ENCODE peak calls at places on chromosomes 4 and X, in nine cellular contexts. A is Caco-2; G is NCI-H1417; K is amniotic stem cell; B is MCF 10A; W is CD8-positive, alpha-beta T cell; C is IMR-90; V is stimulated activated CD8-positive, alpha-beta memory T cell treated with anti-CD3 and anti-CD28 coated beads, Interleukin-15, amount 100 ng/mL, for 4 hours; L is neural progenitor cell. N is an unnamed sample.

GRCh38 chrX:47223476-47224250 is 5.2 kb downstream of the CDK16 start:
- DNase-seq in L (no peak), V (no peak), C (no peak), K (no peak), G (no peak), W (no peak), A (no peak), B (no peak), N (no peak)

GRCh38 chr4:173626277-173626676 is 96.2 kb upstream of the HAND2 start:
- DNase-seq in W (no peak), B (no peak), L (no peak), K (no peak), G (no peak), A (no peak), C (no peak), V (no peak), N (no peak)

GRCh38 chr4:57233391-57233790 is 123.2 kb upstream of the IGFBP7 start:
- DNase-seq in L (no peak), V (no peak), G (no peak), W (no peak), K (peak; percentile 2), A (no peak), B (peak; percentile 47), C (peak; percentile 28), N (peak; percentile 29)

GRCh38 chr4:8409271-8410065 is 31.1 kb downstream of the ACOX3 start:
- DNase-seq in A (peak; percentile 48), L (no peak), C (no peak), K (no peak), G (no peak), B (no peak), W (peak; percentile 45), V (peak; percentile 43), N (peak; percentile 19)

GRCh38 chr4:177726111-177726510 is 283.9 kb upstream of the AGA start:
- DNase-seq in C (peak; percentile 36), V (no peak), W (no peak), A (no peak), K (no peak), G (no peak), B (peak; percentile 72), L (no peak), N (peak; percentile 16)

GRCh38 chrX:134544614-134545255 is 84.8 kb downstream of the HPRT1 start:
- DNase-seq in C (no peak), A (peak; percentile 53), W (no peak), B (no peak), V (no peak), G (no peak), L (peak; percentile 53), K (no peak), N (no peak)

GRCh38 chrX:40459576-40460158 is 121.1 kb upstream of the ATP6AP2 start:
- DNase-seq in G (no peak), L (peak; percentile 81), V (no peak), B (no peak), K (no peak), W (no peak), C (no peak), A (no peak), N (no peak)

GRCh38 chr4:173272314-173272713 is 61.8 kb downstream of the HMGB2 start:
- DNase-seq in A (no peak), L (no peak), K (no peak), C (no peak), V (no peak), B (no peak), G (no peak), W (no peak), N (no peak)

GRCh38 chr4:80279751-80280150 is 13.3 kb downstream of the FGF5 start:
- DNase-seq in G (no peak), C (no peak), L (no peak), W (no peak), V (no peak), A (no peak), K (no peak), B (no peak), N (no peak)

GRCh38 chrX:153595859-153596857 is 2.8 kb downstream of the CCNQ start:
- DNase-seq in V (no peak), L (no peak), G (no peak), K (no peak), B (no peak), C (no peak), A (no peak), W (no peak), N (no peak)

GRCh38 chrX:38898261-38898660 is 97.0 kb downstream of the MID1IP1 start:
- DNase-seq in A (no peak), G (peak; percentile 29), L (no peak), C (no peak), V (no peak), K (no peak), B (no peak), W (no peak), N (no peak)

GRCh38 chr4:26010266-26010665 is 96.2 kb downstream of the SMIM20 start:
- DNase-seq in K (no peak), B (no peak), W (no peak), A (no peak), C (no peak), V (no peak), L (no peak), G (no peak), N (no peak)

GRCh38 chrX:135632353-135632752 is 81.1 kb upstream of the CT45A1 start:
- DNase-seq in B (no peak), K (no peak), A (no peak), G (no peak), C (no peak), V (no peak), L (no peak), W (no peak), N (no peak)

GRCh38 chr4:20679946-20680345 is 20.3 kb upstream of the PACRGL start:
- DNase-seq in B (no peak), L (no peak), C (no peak), G (no peak), W (no peak), V (no peak), K (no peak), A (no peak), N (no peak)

GRCh38 chr4:144338148-144338547 is 197.6 kb upstream of the GYPA start:
- DNase-seq in B (no peak), A (no peak), K (no peak), W (no peak), L (no peak), V (no peak), G (no peak), C (no peak), N (peak; percentile 20)

GRCh38 chr4:134202136-134202535 is 547 bp upstream of the PABPC4L start:
- DNase-seq in V (no peak), B (no peak), K (no peak), W (no peak), A (no peak), G (no peak), C (no peak), L (no peak), N (no peak)

GRCh38 chrX:99142745-99143144 is 1267.3 kb downstream of the PCDH19 start:
- DNase-seq in B (no peak), V (no peak), L (no peak), C (no peak), W (no peak), A (no peak), K (no peak), G (no peak), N (no peak)

GRCh38 chrX:30888526-30889146 is 418 bp downstream of the TAB3 start:
- DNase-seq in K (no peak), B (peak; percentile 18), G (peak; percentile 56), W (no peak), C (no peak), A (no peak), L (no peak), V (no peak), N (no peak)

GRCh38 chr4:179097741-179098140 is 1655.5 kb upstream of the AGA start:
- DNase-seq in B (peak; percentile 64), G (no peak), L (peak; percentile 74), A (no peak), V (no peak), C (peak; percentile 37), W (no peak), K (no peak), N (peak; percentile 27)

GRCh38 chrX:76279007-76279406 is 106.1 kb downstream of the PBDC1 start:
- DNase-seq in C (peak; percentile 47), W (no peak), G (peak; percentile 47), B (peak; percentile 60), K (peak; percentile 11), A (peak; percentile 44), L (peak; percentile 69), V (no peak), N (peak; percentile 36)

GRCh38 chr4:169133932-169134331 is 123.9 kb upstream of the CBR4 start:
- DNase-seq in L (no peak), K (no peak), V (no peak), W (no peak), C (no peak), A (no peak), G (no peak), B (no peak), N (no peak)

GRCh38 chr4:153153339-153153851 is 50.8 kb upstream of the TRIM2 start:
- DNase-seq in L (peak; percentile 85), B (peak; percentile 52), K (no peak), V (peak; percentile 34), G (peak; percentile 95), A (peak; percentile 53), W (peak; percentile 33), C (peak; percentile 7), N (peak; percentile 29)

GRCh38 chrX:140391313-140391712 is 113.6 kb downstream of the SOX3 start:
- DNase-seq in W (no peak), G (no peak), C (no peak), V (no peak), A (no peak), K (no peak), L (no peak), B (no peak), N (no peak)

GRCh38 chr4:182643801-182644311 is 273.3 kb downstream of the DCTD start:
- DNase-seq in G (no peak), A (no peak), L (no peak), B (no peak), C (peak; percentile 94), K (no peak), W (no peak), V (no peak), N (peak; percentile 90)

GRCh38 chr4:118774989-118775388 is 60.9 kb downstream of the SEC24D start:
- DNase-seq in B (no peak), A (no peak), L (no peak), V (no peak), G (no peak), C (peak; percentile 61), W (no peak), K (no peak), N (peak; percentile 49)

N was measured in astrocyte of the spinal cord.